ENCODE peak calls at places on chromosome 19, in four cellular contexts. B is K562, V is H1, G is SK-N-SH. P is an unnamed sample.

GRCh38 chr19:37563518-37563917 is 31.1 kb downstream of the ZNF571 start:
- DNase-seq in B (no peak), V (no peak), G (no peak), P (no peak)

GRCh38 chr19:32224371-32225244 is 120.8 kb upstream of the ZNF507 start:
- DNase-seq in B (peak), V (no peak), G (peak), P (peak)

GRCh38 chr19:3823345-3823704 is 37.1 kb upstream of the MATK start:
- DNase-seq in B (no peak), V (no peak), G (peak), P (no peak)

GRCh38 chr19:2341987-2342386 is 13.5 kb downstream of the SPPL2B start:
- DNase-seq in B (no peak), V (no peak), G (no peak), P (no peak)

GRCh38 chr19:14361824-14362223 is 19.4 kb upstream of the ADGRE5 start:
- DNase-seq in B (peak), V (peak), G (peak), P (peak)

GRCh38 chr19:52687658-52688057 is 47.2 kb downstream of the ZNF611 start:
- DNase-seq in B (no peak), V (no peak), G (no peak), P (no peak)

GRCh38 chr19:4093643-4094175 is 27.0 kb upstream of the ZBTB7A start:
- DNase-seq in B (no peak), V (no peak), G (no peak), P (no peak)

GRCh38 chr19:7843521-7843920 is 13.5 kb downstream of the EVI5L start:
- DNase-seq in B (no peak), V (no peak), G (peak), P (no peak)

GRCh38 chr19:13869324-13869723 is 7.6 kb upstream of the NANOS3 start:
- DNase-seq in B (no peak), V (no peak), G (no peak), P (no peak)

DNA sequence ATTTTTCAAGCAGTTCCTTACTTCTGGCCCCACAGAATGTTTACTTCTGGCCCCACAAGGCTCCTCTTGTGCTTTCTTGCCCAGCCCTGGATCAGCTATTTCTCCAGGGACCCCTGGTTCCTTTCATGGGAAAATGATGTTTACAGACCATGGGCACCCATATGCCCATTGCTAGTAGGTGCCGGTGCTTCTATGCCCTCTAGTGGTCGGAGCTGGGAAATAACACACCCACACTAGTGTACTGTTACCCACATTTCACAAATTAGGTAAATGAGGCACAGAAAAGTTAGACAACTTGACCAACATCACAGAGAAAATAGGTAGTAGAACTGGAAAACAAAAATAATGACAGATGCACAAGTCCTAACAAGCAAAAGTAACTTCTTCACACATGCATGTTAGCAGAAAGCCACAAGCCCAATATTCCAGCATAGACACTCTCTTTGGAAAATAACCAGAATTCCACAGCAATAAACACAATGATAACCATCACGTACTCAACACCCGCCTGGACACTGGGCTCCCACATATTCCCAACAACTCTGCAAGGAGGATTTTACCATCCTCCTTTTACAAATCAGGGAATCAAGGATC is 1.3 kb upstream of the CEACAM6 start:
- DNase-seq in B (peak), V (no peak), G (peak), P (peak)
- TF ChIP-seq TEAD4 in B (no peak), V (no peak), G (no peak), P (no peak)

DNA sequence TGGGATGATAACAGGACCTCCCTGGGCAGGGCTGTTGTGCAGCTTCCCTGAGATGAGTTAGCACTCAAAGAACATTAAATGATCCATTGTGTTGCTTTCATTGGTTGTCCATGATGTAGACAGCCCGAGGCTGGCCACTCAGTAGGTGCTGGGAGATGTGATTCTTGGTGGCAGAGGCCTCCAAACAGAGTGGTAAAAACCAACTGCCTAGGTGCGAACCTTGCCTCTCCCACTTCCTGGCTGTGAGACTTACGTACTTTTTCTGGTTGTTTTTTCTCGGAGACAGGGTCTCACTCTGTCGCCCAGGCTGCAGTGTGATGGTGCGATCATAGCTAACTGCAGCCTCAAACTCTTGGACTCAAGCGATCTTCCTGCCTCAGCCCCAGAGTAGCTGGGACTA is 6.2 kb downstream of the SARS2 start:
- DNase-seq in B (no peak), V (no peak), G (no peak), P (no peak)
- TF ChIP-seq TEAD4 in B (no peak), V (no peak), G (no peak), P (no peak)

GRCh38 chr19:43524922-43525835 is 1.8 kb downstream of the ETHE1 start:
- DNase-seq in B (no peak), V (no peak), G (no peak), P (peak)
- TF ChIP-seq TEAD4 in B (no peak), V (no peak), G (no peak), P (no peak)

GRCh38 chr19:46674416-46675178 is 13.6 kb upstream of the DACT3 start:
- DNase-seq in B (peak), V (no peak), G (peak), P (peak)
- TF ChIP-seq TEAD4 in B (no peak), V (peak), G (no peak), P (no peak)

GRCh38 chr19:48722196-48722708 is 2.7 kb upstream of the MAMSTR start:
- DNase-seq in B (no peak), V (no peak), G (no peak), P (no peak)

GRCh38 chr19:48731452-48731851 is 9.0 kb downstream of the RASIP1 start:
- DNase-seq in B (no peak), V (no peak), G (no peak), P (no peak)

GRCh38 chr19:48724796-48725753 is 5.5 kb upstream of the MAMSTR start:
- DNase-seq in B (peak), V (no peak), G (peak), P (no peak)

GRCh38 chr19:48728882-48729645 is 9.5 kb upstream of the MAMSTR start:
- DNase-seq in B (no peak), V (no peak), G (no peak), P (peak)

GRCh38 chr19:48726573-48726972 is 7.0 kb upstream of the MAMSTR start:
- DNase-seq in B (no peak), V (no peak), G (no peak), P (no peak)
- TF ChIP-seq TEAD4 in B (no peak), V (no peak), G (no peak), P (no peak)

GRCh38 chr19:41203371-41203770 is 10.4 kb downstream of the CYP2S1 start:
- DNase-seq in B (no peak), V (no peak), G (no peak), P (no peak)

GRCh38 chr19:41206456-41206855 is 12.6 kb upstream of the AXL start:
- DNase-seq in B (no peak), V (no peak), G (no peak), P (no peak)

GRCh38 chr19:41205995-41206394 is 13.0 kb downstream of the CYP2S1 start:
- DNase-seq in B (no peak), V (no peak), G (no peak), P (no peak)

DNA sequence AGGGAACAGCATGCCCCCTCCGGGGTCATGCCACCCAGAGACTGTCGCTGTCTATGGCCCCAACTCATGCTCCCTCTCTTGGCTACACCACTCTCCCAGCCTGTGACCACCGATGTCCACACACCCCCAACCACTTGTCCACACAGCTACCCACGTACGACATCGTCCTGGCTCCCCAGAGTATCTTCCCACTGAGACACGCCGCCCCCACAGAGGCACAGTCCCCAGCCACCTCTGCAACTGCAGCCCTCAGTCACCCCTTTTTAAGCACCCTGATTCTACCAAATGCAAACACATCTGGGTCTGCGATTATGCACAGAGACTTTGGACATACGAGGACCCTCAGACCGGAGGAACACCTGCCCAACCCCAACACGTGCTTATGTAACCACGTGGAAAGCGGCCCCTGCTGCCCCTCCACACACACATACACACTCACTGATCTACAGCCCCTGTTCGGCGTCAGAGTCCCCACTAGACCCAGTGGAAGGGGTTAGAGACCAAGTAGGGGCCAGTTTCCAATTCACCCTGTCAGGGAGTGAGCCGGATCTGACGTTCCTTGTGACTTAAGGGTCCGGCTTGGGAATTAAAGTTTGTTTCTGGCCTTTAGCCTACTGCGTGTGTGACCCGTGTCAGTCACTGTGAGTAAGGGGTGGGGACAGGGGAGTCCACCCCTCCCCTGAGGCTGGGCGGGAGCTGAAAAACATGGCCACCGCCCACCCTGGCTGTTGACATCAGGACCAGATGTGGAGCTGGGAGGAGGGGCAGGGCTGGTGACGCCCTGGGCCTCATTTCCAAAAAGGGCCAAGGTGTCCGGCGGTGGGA is 11.9 kb upstream of the AXL start:
- DNase-seq in B (peak), V (no peak), G (no peak), P (no peak)
- TF ChIP-seq TEAD4 in B (no peak), V (no peak), G (no peak), P (no peak)